ENCODE peak calls at places on chromosomes 3 and 15, in eight cellular contexts. V, P, A, Z, D, C, T and O are unnamed samples.
A peak's percentile ranks its signal among the peaks of the same experiment; 100 is the strongest.

GRCh38 chr3:160400048-160400630 is 689 bp downstream of the SMC4 start:
- DNase-seq in V (peak; percentile 78), P (no peak), A (peak; percentile 59), Z (peak; percentile 33), D (peak; percentile 27), C (peak; percentile 36), T (no peak), O (peak; percentile 49)

GRCh38 chr3:126518779-126519177 is 1.2 kb upstream of the UROC1 start:
- DNase-seq in V (no peak), P (no peak), A (no peak), Z (no peak), D (no peak), C (no peak), T (peak; percentile 52), O (no peak)

GRCh38 chr3:196948442-196949365 is 6.4 kb upstream of the NCBP2 start:
- DNase-seq in V (no peak), P (no peak), A (no peak), Z (peak; percentile 80), D (peak; percentile 77), C (no peak), T (no peak), O (no peak)

GRCh38 chr3:131561511-131561910 is 58.7 kb upstream of the MRPL3 start:
- DNase-seq in V (no peak), P (no peak), A (peak; percentile 71), Z (no peak), D (peak; percentile 8), C (peak; percentile 20), T (peak; percentile 37), O (no peak)

GRCh38 chr3:46900007-46900292 is 22.4 kb downstream of the PTH1R start:
- DNase-seq in V (no peak), P (no peak), A (no peak), Z (no peak), D (no peak), C (no peak), T (no peak), O (no peak)

GRCh38 chr3:134086616-134087015 is 56.9 kb upstream of the SLCO2A1 start:
- DNase-seq in V (no peak), P (no peak), A (no peak), Z (no peak), D (no peak), C (peak; percentile 28), T (no peak), O (no peak)

GRCh38 chr3:38738630-38739395 is 77.2 kb downstream of the SCN10A start:
- DNase-seq in V (peak; percentile 73), P (no peak), A (peak; percentile 3), Z (peak; percentile 92), D (peak; percentile 96), C (peak; percentile 32), T (peak; percentile 58), O (peak; percentile 28)

GRCh38 chr3:160768918-160769317 is 12.9 kb downstream of the PPM1L start:
- DNase-seq in V (no peak), P (no peak), A (no peak), Z (no peak), D (no peak), C (peak; percentile 4), T (no peak), O (no peak)

GRCh38 chr3:133538154-133538553 is 35.3 kb upstream of the CDV3 start:
- DNase-seq in V (no peak), P (no peak), A (no peak), Z (no peak), D (no peak), C (no peak), T (no peak), O (no peak)

GRCh38 chr3:111385971-111386495 is 156.0 kb upstream of the CD96 start:
- DNase-seq in V (no peak), P (no peak), A (no peak), Z (no peak), D (no peak), C (no peak), T (no peak), O (no peak)

GRCh38 chr15:94125131-94125530 is 106.2 kb upstream of the MCTP2 start:
- DNase-seq in V (no peak), P (no peak), A (no peak), Z (no peak), D (no peak), C (no peak), T (no peak), O (peak; percentile 39)

GRCh38 chr3:43372007-43372754 is 85.8 kb downstream of the SNRK start:
- DNase-seq in V (no peak), P (no peak), A (no peak), Z (no peak), D (peak; percentile 19), C (no peak), T (no peak), O (no peak)

GRCh38 chr3:157754415-157754814 is 251.2 kb upstream of the VEPH1 start:
- DNase-seq in V (no peak), P (no peak), A (no peak), Z (no peak), D (peak; percentile 38), C (no peak), T (peak; percentile 27), O (no peak)

GRCh38 chr3:195060531-195061385 is 210.2 kb downstream of the XXYLT1 start:
- DNase-seq in V (no peak), P (no peak), A (no peak), Z (no peak), D (no peak), C (no peak), T (no peak), O (no peak)

DNA sequence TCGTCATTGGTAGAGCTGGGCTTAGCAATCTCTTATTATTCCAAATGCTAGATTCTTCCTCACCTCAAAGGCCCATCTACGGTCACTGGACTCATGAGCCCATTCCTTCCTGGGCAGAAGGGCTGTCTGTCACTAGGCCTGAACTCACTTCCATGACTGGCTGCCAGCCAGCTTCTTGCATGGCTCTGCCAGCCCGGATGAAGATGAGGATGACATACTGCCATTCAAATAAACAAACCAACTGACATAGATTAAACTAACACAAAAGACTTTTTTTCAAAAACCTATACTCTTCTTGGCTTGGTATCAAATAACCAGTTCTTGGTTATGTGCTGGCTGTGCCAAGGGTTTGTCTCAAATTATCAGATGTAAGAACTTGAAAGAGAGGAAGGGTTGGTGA is 23.8 kb downstream of the ISL2 start:
- DNase-seq in V (no peak), P (no peak), A (no peak), Z (no peak), D (no peak), C (no peak), T (no peak), O (no peak)
- H2AFZ ChIP-seq in V (no peak overlapping the region), P (no peak overlapping the region), A (no peak overlapping the region), Z (no peak overlapping the region), D (no peak overlapping the region), C (no peak overlapping the region), T (no peak overlapping the region), O (no peak overlapping the region)

DNA sequence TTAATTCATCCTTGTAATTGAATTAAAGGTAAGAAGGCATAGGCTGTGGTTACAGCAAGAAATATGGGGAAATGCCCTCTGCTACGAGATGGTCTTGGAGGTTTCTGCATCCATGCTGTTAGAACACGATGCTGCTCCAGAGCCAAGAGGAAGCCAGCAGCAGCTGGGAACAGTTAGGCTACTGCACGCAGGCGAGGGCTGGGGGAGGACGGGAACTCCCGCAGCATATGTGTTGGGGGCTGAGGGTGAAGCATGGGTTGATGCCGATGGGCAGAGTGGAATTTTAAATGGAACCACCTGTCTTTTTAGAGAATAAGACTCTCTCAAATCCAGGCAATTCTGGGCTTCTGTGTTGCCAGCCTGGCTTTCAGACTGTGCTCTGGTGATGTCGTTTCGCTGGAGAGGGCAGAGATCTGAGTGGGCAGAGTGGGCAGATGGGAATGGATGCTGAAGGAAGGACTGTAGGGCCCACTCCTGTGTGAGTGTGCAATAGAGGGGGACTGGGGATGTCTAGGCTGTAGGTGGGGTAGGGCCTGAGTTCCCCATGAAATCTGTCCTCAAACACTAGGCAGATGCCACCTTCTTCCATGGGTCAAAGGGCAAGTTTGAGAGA is 417.0 kb upstream of the TPM1 start:
- DNase-seq in V (no peak), P (no peak), A (peak; percentile 37), Z (no peak), D (no peak), C (no peak), T (no peak), O (peak; percentile 32)
- H2AFZ ChIP-seq in V (no peak overlapping the region), P (no peak overlapping the region), A (no peak overlapping the region), Z (no peak overlapping the region), D (no peak overlapping the region), C (no peak overlapping the region), T (no peak overlapping the region), O (no peak overlapping the region)

GRCh38 chr3:64019271-64019670 is 4.0 kb downstream of the PSMD6 start:
- DNase-seq in V (no peak), P (no peak), A (no peak), Z (no peak), D (no peak), C (no peak), T (no peak), O (no peak)

GRCh38 chr3:64023187-64023860 is at the start of gene PSMD6:
- DNase-seq in V (peak; percentile 91), P (peak; percentile 49), A (peak; percentile 81), Z (peak; percentile 88), D (peak; percentile 93), C (peak; percentile 81), T (peak; percentile 80), O (peak; percentile 79)

GRCh38 chr3:64023861-64024223 is 548 bp upstream of the PSMD6 start:
- DNase-seq in V (no peak), P (no peak), A (no peak), Z (no peak), D (no peak), C (no peak), T (no peak), O (peak; percentile 11)

GRCh38 chr3:64019879-64020278 is 3.4 kb downstream of the PSMD6 start:
- DNase-seq in V (no peak), P (no peak), A (no peak), Z (no peak), D (no peak), C (no peak), T (no peak), O (no peak)

GRCh38 chr3:64022451-64023186 is 675 bp downstream of the PSMD6 start:
- DNase-seq in V (peak; percentile 51), P (no peak), A (peak; percentile 29), Z (no peak), D (no peak), C (peak; percentile 35), T (no peak), O (no peak)
- H2AFZ ChIP-seq in V (peak overlapping the region; percentile 70), P (peak overlapping the region; percentile 82), A (peak overlapping the region; percentile 96), Z (no peak overlapping the region), D (peak overlapping the region; percentile 90), C (peak overlapping the region; percentile 96), T (peak overlapping the region; percentile 87), O (peak overlapping the region; percentile 96)

GRCh38 chr3:30166535-30166934 is 439.9 kb upstream of the TGFBR2 start:
- DNase-seq in V (no peak), P (no peak), A (no peak), Z (no peak), D (no peak), C (no peak), T (no peak), O (no peak)

GRCh38 chr3:30170681-30171438 is 435.5 kb upstream of the TGFBR2 start:
- DNase-seq in V (no peak), P (no peak), A (no peak), Z (no peak), D (no peak), C (no peak), T (no peak), O (no peak)

GRCh38 chr3:30162579-30162978 is 443.8 kb upstream of the TGFBR2 start:
- DNase-seq in V (peak; percentile 90), P (no peak), A (peak; percentile 96), Z (no peak), D (no peak), C (peak; percentile 57), T (no peak), O (peak; percentile 91)

GRCh38 chr3:30169459-30169858 is 436.9 kb upstream of the TGFBR2 start:
- DNase-seq in V (no peak), P (no peak), A (no peak), Z (no peak), D (no peak), C (no peak), T (no peak), O (no peak)

GRCh38 chr3:30167511-30168135 is 438.8 kb upstream of the TGFBR2 start:
- DNase-seq in V (peak; percentile 67), P (no peak), A (peak; percentile 58), Z (no peak), D (no peak), C (peak; percentile 58), T (peak; percentile 4), O (peak; percentile 22)
- H2AFZ ChIP-seq in V (no peak overlapping the region), P (no peak overlapping the region), A (no peak overlapping the region), Z (no peak overlapping the region), D (peak overlapping the region; percentile 21), C (peak overlapping the region; percentile 69), T (peak overlapping the region; percentile 53), O (no peak overlapping the region)